ENCODE peak calls at places on chromosomes 6 and 20, in eight cellular contexts. D, P, S, U, X, M, R and Y are unnamed samples.

GRCh38 chr20:40287683-40288082 is 401.4 kb downstream of the MAFB start:
- DNase-seq in D (no peak), P (no peak), S (no peak), U (no peak), X (no peak), M (no peak), R (no peak), Y (no peak)

GRCh38 chr6:133804263-133804662 is 84.7 kb upstream of the TCF21 start:
- DNase-seq in D (no peak), P (no peak), S (peak; percentile 30), U (no peak), X (peak; percentile 85), M (no peak), R (peak; percentile 86), Y (no peak)

GRCh38 chr6:27474172-27474465 is 1.2 kb upstream of the ZNF184 start:
- DNase-seq in D (no peak), P (no peak), S (no peak), U (no peak), X (no peak), M (no peak), R (no peak), Y (no peak)

GRCh38 chr6:33312361-33313104 is 1.3 kb downstream of the TAPBP start:
- DNase-seq in D (peak; percentile 89), P (peak; percentile 89), S (peak; percentile 76), U (peak; percentile 71), X (peak; percentile 78), M (peak; percentile 91), R (peak; percentile 75), Y (no peak)

GRCh38 chr20:52166150-52166549 is 25.4 kb downstream of the ZFP64 start:
- DNase-seq in D (no peak), P (no peak), S (no peak), U (no peak), X (no peak), M (no peak), R (no peak), Y (no peak)

GRCh38 chr20:38434310-38434741 is 802 bp downstream of the SNHG17 start:
- DNase-seq in D (no peak), P (no peak), S (no peak), U (peak; percentile 58), X (peak; percentile 36), M (peak; percentile 51), R (peak; percentile 28), Y (no peak)

GRCh38 chr20:19317240-19318069 is 105.0 kb downstream of the SLC24A3 start:
- DNase-seq in D (no peak), P (no peak), S (no peak), U (no peak), X (no peak), M (no peak), R (no peak), Y (no peak)

GRCh38 chr20:24917797-24918578 is 31.1 kb upstream of the CST7 start:
- DNase-seq in D (peak; percentile 56), P (peak; percentile 68), S (peak; percentile 56), U (peak; percentile 51), X (peak; percentile 78), M (peak; percentile 62), R (peak; percentile 74), Y (peak; percentile 80)

GRCh38 chr20:48683467-48684175 is 144.2 kb downstream of the PREX1 start:
- DNase-seq in D (no peak), P (no peak), S (no peak), U (no peak), X (peak; percentile 37), M (no peak), R (no peak), Y (no peak)

GRCh38 chr6:150753404-150754184 is 111.9 kb upstream of the MTHFD1L start:
- DNase-seq in D (no peak), P (no peak), S (no peak), U (no peak), X (no peak), M (no peak), R (no peak), Y (no peak)

GRCh38 chr6:17984822-17985660 is 2.4 kb downstream of the KIF13A start:
- DNase-seq in D (no peak), P (no peak), S (peak; percentile 38), U (no peak), X (peak; percentile 29), M (no peak), R (no peak), Y (no peak)

GRCh38 chr20:38000293-38000692 is 33.0 kb downstream of the TTI1 start:
- DNase-seq in D (no peak), P (no peak), S (no peak), U (no peak), X (no peak), M (no peak), R (no peak), Y (no peak)

GRCh38 chr20:34233687-34234086 is 7.5 kb upstream of the ASIP start:
- DNase-seq in D (no peak), P (no peak), S (no peak), U (no peak), X (no peak), M (no peak), R (no peak), Y (no peak)

GRCh38 chr6:84033523-84034451 is at the start of gene MRAP2:
- DNase-seq in D (peak; percentile 31), P (peak; percentile 50), S (peak; percentile 16), U (peak; percentile 16), X (peak; percentile 15), M (peak; percentile 34), R (peak; percentile 3), Y (no peak)

GRCh38 chr6:7604003-7604402 is 14.0 kb downstream of the SNRNP48 start:
- DNase-seq in D (no peak), P (no peak), S (no peak), U (no peak), X (no peak), M (no peak), R (no peak), Y (no peak)
- TF ChIP-seq CTCF in D (no peak), P (no peak), S (no peak), U (no peak), X (no peak), M (no peak), R (no peak), Y (no peak)

GRCh38 chr20:57573893-57574292 is 13.0 kb downstream of the PCK1 start:
- DNase-seq in D (no peak), P (no peak), S (no peak), U (no peak), X (no peak), M (no peak), R (no peak), Y (no peak)
- TF ChIP-seq CTCF in D (no peak), P (no peak), S (peak; percentile 9), U (no peak), X (no peak), M (no peak), R (peak; percentile 10), Y (peak; percentile 58)

GRCh38 chr6:109095036-109095820 is at the start of gene CEP57L1:
- DNase-seq in D (peak; percentile 97), P (peak; percentile 98), S (peak; percentile 95), U (peak; percentile 96), X (peak; percentile 98), M (peak; percentile 98), R (peak; percentile 98), Y (peak; percentile 93)
- TF ChIP-seq CTCF in D (no peak), P (no peak), S (no peak), U (no peak), X (peak; percentile 18), M (no peak), R (peak; percentile 9), Y (no peak)

DNA sequence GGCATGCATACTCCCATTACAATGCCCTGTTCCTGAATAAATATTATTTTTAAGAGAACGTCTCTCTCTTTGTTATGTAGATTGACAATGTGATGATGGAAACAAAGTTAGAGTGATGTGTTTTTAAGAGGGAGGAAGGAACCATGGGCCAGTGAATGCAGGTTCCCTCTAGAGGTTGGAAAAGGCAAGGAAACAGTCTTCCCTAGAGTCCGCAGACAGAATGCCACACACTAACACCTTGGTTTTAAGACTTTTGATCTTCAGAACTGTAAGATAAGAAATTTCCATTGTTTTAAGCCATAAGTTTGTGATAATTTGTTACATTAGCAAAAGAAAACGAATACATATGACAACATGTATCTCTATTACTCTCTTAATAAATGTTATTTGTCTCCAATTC is 4.7 kb upstream of the CENPW start:
- DNase-seq in D (no peak), P (no peak), S (no peak), U (no peak), X (no peak), M (no peak), R (no peak), Y (no peak)
- TF ChIP-seq CTCF in D (no peak), P (no peak), S (peak; percentile 8), U (no peak), X (no peak), M (no peak), R (no peak), Y (peak; percentile 51)

GRCh38 chr6:108247965-108248536 is 12.8 kb downstream of the SNX3 start:
- DNase-seq in D (no peak), P (no peak), S (no peak), U (no peak), X (no peak), M (no peak), R (no peak), Y (no peak)
- TF ChIP-seq CTCF in D (no peak), P (no peak), S (no peak), U (no peak), X (no peak), M (no peak), R (no peak), Y (no peak)

DNA sequence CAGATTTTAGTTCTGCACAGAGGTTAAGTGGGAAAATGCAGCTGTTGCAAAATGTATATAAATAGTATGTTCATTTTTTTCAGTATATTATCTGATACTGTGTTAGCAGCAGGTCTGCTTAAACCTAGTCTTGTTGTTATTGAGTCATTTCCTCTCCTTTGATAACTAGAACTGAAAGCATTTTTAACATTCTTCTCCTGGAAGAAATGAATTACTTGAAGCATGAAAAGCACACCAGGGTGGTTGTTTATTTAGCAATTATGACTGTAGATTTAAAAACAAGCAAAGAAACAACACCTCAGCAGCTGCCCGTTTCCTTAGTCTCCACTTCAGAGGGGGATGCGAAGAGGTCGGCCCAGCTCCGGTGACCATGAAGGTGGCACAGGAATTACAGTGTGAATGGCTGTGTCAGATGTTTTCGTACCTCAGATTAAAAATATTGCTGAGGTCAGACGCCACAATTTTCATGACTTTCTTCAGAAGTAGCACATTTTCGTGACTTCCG is 53.5 kb downstream of the GOPC start:
- DNase-seq in D (no peak), P (no peak), S (no peak), U (no peak), X (peak; percentile 70), M (no peak), R (peak; percentile 77), Y (no peak)
- TF ChIP-seq CTCF in D (no peak), P (no peak), S (no peak), U (no peak), X (no peak), M (no peak), R (no peak), Y (no peak)

DNA sequence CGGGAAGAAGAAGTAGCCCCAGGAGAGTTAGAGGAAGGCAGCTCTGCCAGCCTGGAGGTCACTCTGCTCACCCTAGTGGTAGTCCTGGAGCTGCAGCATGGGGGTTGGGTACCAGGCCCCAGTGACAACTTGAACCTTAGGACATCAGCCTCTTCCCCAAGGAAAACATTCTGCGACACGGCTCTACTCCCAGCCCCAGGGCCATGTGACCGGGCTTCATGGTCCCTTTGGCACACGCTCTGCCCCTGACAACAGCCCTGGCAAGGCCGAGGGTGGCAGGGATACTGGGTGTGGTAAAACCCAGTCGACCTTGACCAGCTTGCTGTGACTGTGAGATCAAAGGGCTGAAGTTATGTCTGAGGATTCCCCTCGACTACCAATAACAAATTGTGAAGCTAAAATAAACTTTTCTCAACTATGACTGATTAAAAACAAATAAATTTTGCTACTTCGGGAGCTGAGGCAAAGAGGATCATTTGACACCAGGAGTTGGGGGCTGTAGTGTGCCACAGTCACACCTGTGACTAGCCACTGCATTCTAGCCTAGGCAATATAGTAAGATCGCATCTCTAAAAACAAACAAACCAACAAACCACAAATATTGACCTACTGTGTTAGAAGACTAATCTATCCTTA is 24.4 kb upstream of the ARID1B start:
- DNase-seq in D (no peak), P (peak; percentile 37), S (no peak), U (no peak), X (no peak), M (no peak), R (no peak), Y (no peak)
- TF ChIP-seq CTCF in D (no peak), P (peak; percentile 27), S (peak; percentile 13), U (peak; percentile 2), X (peak; percentile 24), M (peak; percentile 21), R (peak; percentile 17), Y (no peak)